ENCODE peak calls at places on chromosomes 3 and 15, in six cellular contexts. R is thoracic aorta; T is activated naive CD8-positive, alpha-beta T cell treated with anti-CD3 and anti-CD28 coated beads for 36 hours; O is left kidney; Y is M059J; Q is GF-D8. H is an unnamed sample.
A peak's percentile ranks its signal among the peaks of the same experiment; 100 is the strongest.

GRCh38 chr3:149547954-149548728 is 73.6 kb downstream of the TM4SF4 start:
- DNase-seq in T (no peak), Q (no peak), R (no peak), O (peak; percentile 59), Y (peak; percentile 97), H (no peak)

GRCh38 chr3:195932418-195933043 is 24.2 kb upstream of the TNK2 start:
- DNase-seq in R (no peak), Q (no peak), T (no peak), Y (no peak), O (no peak), H (no peak)

GRCh38 chr3:156725706-156726105 is 51.3 kb downstream of the TIPARP start:
- DNase-seq in Q (no peak), T (no peak), Y (no peak), O (no peak), R (no peak), H (no peak)

GRCh38 chr15:88974392-88974791 is 61.2 kb upstream of the MFGE8 start:
- DNase-seq in Q (no peak), R (no peak), O (no peak), T (no peak), Y (no peak), H (no peak)

GRCh38 chr3:187044206-187044605 is 95.1 kb downstream of the RPL39L start:
- DNase-seq in Y (no peak), T (no peak), O (no peak), R (no peak), Q (no peak), H (no peak)

GRCh38 chr3:72004749-72005292 is 219.9 kb upstream of the PROK2 start:
- DNase-seq in Q (no peak), T (no peak), Y (no peak), R (no peak), O (no peak), H (no peak)

GRCh38 chr15:96108405-96108804 is 222.1 kb upstream of the NR2F2 start:
- DNase-seq in O (no peak), Q (no peak), T (no peak), Y (no peak), R (no peak), H (no peak)

GRCh38 chr15:67188551-67189218 is 65.8 kb downstream of the AAGAB start:
- DNase-seq in O (no peak), Y (no peak), Q (no peak), R (no peak), T (no peak), H (peak; percentile 86)

GRCh38 chr3:45868213-45868612 is 18.1 kb upstream of the CCR9 start:
- DNase-seq in O (no peak), Q (no peak), T (no peak), Y (no peak), R (no peak), H (no peak)

GRCh38 chr15:92429378-92430066 is 35.8 kb downstream of the ST8SIA2 start:
- DNase-seq in Y (peak; percentile 84), O (peak; percentile 26), R (no peak), T (no peak), Q (no peak), H (no peak)

GRCh38 chr3:190384241-190384863 is 3.6 kb upstream of the CLDN16 start:
- DNase-seq in Q (peak; percentile 62), T (peak; percentile 8), Y (peak; percentile 84), O (peak; percentile 43), R (no peak), H (peak; percentile 10)

GRCh38 chr15:76840830-76841460 is 64.2 kb downstream of the SCAPER start:
- DNase-seq in T (no peak), R (no peak), Y (peak; percentile 40), Q (peak; percentile 6), O (peak; percentile 48), H (no peak)

H was measured in tibial nerve.